ENCODE peak calls at places on chromosome 11, in six cellular contexts. Z, F, K, Q, A and R are unnamed samples.

GRCh38 chr11:64186205-64187165 is 514 bp downstream of the STIP1 start:
- DNase-seq in Z (no peak), F (no peak), K (no peak), Q (peak), A (no peak), R (no peak)

GRCh38 chr11:10561947-10562346 is 6.5 kb downstream of the LYVE1 start:
- DNase-seq in Z (no peak), F (no peak), K (no peak), Q (peak), A (no peak), R (no peak)

GRCh38 chr11:48108231-48109045 is 108.2 kb upstream of the OR4B1 start:
- DNase-seq in Z (no peak), F (no peak), K (no peak), Q (no peak), A (no peak), R (no peak)

GRCh38 chr11:131568318-131568717 is 197.9 kb downstream of the NTM start:
- DNase-seq in Z (no peak), F (no peak), K (no peak), Q (no peak), A (no peak), R (no peak)

GRCh38 chr11:77871855-77872254 is 50.9 kb downstream of the AAMDC start:
- DNase-seq in Z (no peak), F (no peak), K (no peak), Q (no peak), A (no peak), R (no peak)

GRCh38 chr11:76203131-76203925 is 3.0 kb downstream of the WNT11 start:
- DNase-seq in Z (no peak), F (no peak), K (peak), Q (no peak), A (no peak), R (no peak)

GRCh38 chr11:111977141-111978027 is 40.2 kb downstream of the DIXDC1 start:
- DNase-seq in Z (no peak), F (no peak), K (peak), Q (peak), A (peak), R (peak)

GRCh38 chr11:111796696-111797095 is 30.5 kb upstream of the PPP2R1B start:
- DNase-seq in Z (no peak), F (no peak), K (no peak), Q (no peak), A (no peak), R (peak)

GRCh38 chr11:60918251-60918940 is 4.4 kb downstream of the TMEM109 start:
- DNase-seq in Z (no peak), F (no peak), K (no peak), Q (no peak), A (no peak), R (no peak)

GRCh38 chr11:61061081-61061826 is 41.0 kb upstream of the CD5 start:
- DNase-seq in Z (peak), F (peak), K (no peak), Q (peak), A (no peak), R (no peak)

GRCh38 chr11:43648888-43649287 is 31.6 kb upstream of the HSD17B12 start:
- DNase-seq in Z (no peak), F (no peak), K (no peak), Q (no peak), A (no peak), R (no peak)